ENCODE peak calls at places on chromosomes 2 and 18, in five cellular contexts. L, E, D, V and U are unnamed samples. For H3K27me3 and H3K4me1, the result is how much of the 10 kb centered on the place peaks cover.

GRCh38 chr18:39675358-39675757 is 2109.8 kb upstream of the CELF4 start:
- DNase-seq in D (no peak), L (no peak), E (no peak), V (no peak), U (no peak)

GRCh38 chr2:19747310-19748072 is 154.3 kb downstream of the TTC32 start:
- DNase-seq in E (no peak), L (no peak), D (no peak), V (no peak), U (peak)

GRCh38 chr2:40953341-40953740 is 501.5 kb upstream of the SLC8A1 start:
- DNase-seq in V (no peak), E (no peak), L (no peak), D (no peak), U (no peak)

GRCh38 chr2:27085670-27086089 is 892 bp upstream of the KHK start:
- DNase-seq in E (peak), L (peak), D (peak), V (peak), U (peak)

GRCh38 chr18:77068321-77068841 is 64.2 kb downstream of the MBP start:
- DNase-seq in L (no peak), V (no peak), E (no peak), D (no peak), U (no peak)

GRCh38 chr2:238308177-238308576 is 12.1 kb upstream of the TRAF3IP1 start:
- DNase-seq in D (no peak), V (no peak), L (no peak), E (no peak), U (no peak)

GRCh38 chr2:15259356-15259756 is 301.8 kb downstream of the NBAS start:
- DNase-seq in D (no peak), V (no peak), L (no peak), E (no peak), U (no peak)

GRCh38 chr18:58716046-58716766 is 44.9 kb downstream of the MALT1 start:
- DNase-seq in E (no peak), D (no peak), V (no peak), L (no peak), U (no peak)

GRCh38 chr2:71453404-71454220 is at the start of gene DYSF:
- DNase-seq in D (no peak), V (no peak), L (peak), E (peak), U (no peak)

GRCh38 chr2:65055427-65056214 is 595 bp upstream of the CEP68 start:
- DNase-seq in L (no peak), D (no peak), V (no peak), E (peak), U (no peak)

GRCh38 chr18:55821219-55821618 is 233.2 kb upstream of the TCF4 start:
- DNase-seq in D (no peak), V (no peak), E (no peak), L (no peak), U (no peak)

GRCh38 chr2:61793389-61793836 is 60.4 kb downstream of the FAM161A start:
- DNase-seq in E (peak), V (peak), D (peak), L (peak), U (peak)

GRCh38 chr2:240286596-240286995 is 146.1 kb upstream of the OTOS start:
- DNase-seq in L (peak), E (no peak), D (no peak), V (no peak), U (no peak)

GRCh38 chr18:2978626-2979025 is 34.3 kb downstream of the LPIN2 start:
- DNase-seq in E (no peak), V (no peak), D (no peak), L (no peak), U (no peak)

GRCh38 chr18:33821503-33821902 is 243.5 kb downstream of the ASXL3 start:
- DNase-seq in V (no peak), D (no peak), L (no peak), E (no peak), U (no peak)

GRCh38 chr2:219207884-219208740 is 1.5 kb downstream of the ZFAND2B start:
- DNase-seq in L (no peak), D (no peak), E (no peak), V (peak), U (peak)

GRCh38 chr2:179592167-179592936 is 269.1 kb downstream of the ZNF385B start:
- DNase-seq in D (no peak), L (no peak), E (no peak), V (no peak), U (no peak)

GRCh38 chr2:231360401-231360800 is 35.1 kb upstream of the B3GNT7 start:
- DNase-seq in E (peak), V (no peak), L (peak), D (no peak), U (no peak)

GRCh38 chr2:189521686-189522434 is 58.7 kb downstream of the SLC40A1 start:
- DNase-seq in E (no peak), D (no peak), L (no peak), V (no peak), U (no peak)

GRCh38 chr2:236054661-236055060 is 113.5 kb downstream of the GBX2 start:
- DNase-seq in E (no peak), L (no peak), V (no peak), D (no peak), U (no peak)

GRCh38 chr2:71614976-71615768 is 161.8 kb downstream of the DYSF start:
- DNase-seq in V (peak), E (peak), D (peak), L (peak), U (peak)

GRCh38 chr2:156329031-156329921 is 3.2 kb downstream of the NR4A2 start:
- DNase-seq in L (peak), E (no peak), V (no peak), D (no peak), U (no peak)

GRCh38 chr2:137380610-137381009 is 583.7 kb upstream of the HNMT start:
- DNase-seq in V (no peak), E (no peak), L (no peak), D (no peak), U (no peak)

GRCh38 chr2:222753251-222753824 is 81.9 kb downstream of the MOGAT1 start:
- DNase-seq in L (no peak), E (no peak), V (no peak), D (no peak), U (no peak)

GRCh38 chr2:173647681-173648350 is 293.1 kb downstream of the CDCA7 start:
- DNase-seq in D (peak), L (no peak), E (no peak), V (no peak), U (no peak)

GRCh38 chr18:28041366-28041765 is 135.6 kb downstream of the CDH2 start:
- DNase-seq in L (no peak), D (no peak), V (no peak), E (no peak), U (no peak)

GRCh38 chr2:236338495-236339184 is 74.4 kb upstream of the ASB18 start:
- DNase-seq in V (no peak), L (no peak), D (no peak), E (no peak), U (no peak)

GRCh38 chr18:13269599-13270011 is 51.0 kb downstream of the LDLRAD4 start:
- DNase-seq in L (no peak), D (no peak), E (no peak), V (no peak), U (no peak)

GRCh38 chr2:56687169-56687568 is 503.4 kb downstream of the CCDC85A start:
- DNase-seq in D (no peak), V (no peak), E (no peak), L (no peak), U (no peak)

GRCh38 chr18:53698907-53699306 is 525.6 kb downstream of the MBD2 start:
- DNase-seq in L (no peak), E (peak), D (peak), V (peak), U (no peak)

DNA sequence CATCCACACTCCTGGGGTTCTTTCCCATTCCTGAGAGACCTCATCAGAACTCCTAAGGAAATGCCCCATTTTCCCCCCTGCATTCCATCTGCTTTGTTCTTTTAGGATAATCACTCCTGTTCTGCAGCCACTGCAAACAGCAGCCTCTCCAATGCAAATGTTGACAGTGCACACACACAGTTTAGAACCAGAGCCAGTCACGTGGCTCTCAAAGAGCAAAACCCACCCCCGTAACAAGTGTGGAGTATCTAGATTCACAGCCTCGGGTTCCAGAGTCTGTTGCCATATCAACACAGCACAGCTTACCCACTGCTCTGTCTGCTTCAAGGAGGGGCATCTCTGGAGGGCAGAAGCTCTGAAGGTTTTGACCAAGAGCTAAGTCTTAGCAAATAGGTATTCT is 180.0 kb downstream of the NAPG start:
- DNase-seq in L (no peak), D (no peak), V (no peak), E (no peak), U (no peak)
- H3K27me3 ChIP-seq in L (under half), D (under half), V (under half), E (under half), U (under half)

DNA sequence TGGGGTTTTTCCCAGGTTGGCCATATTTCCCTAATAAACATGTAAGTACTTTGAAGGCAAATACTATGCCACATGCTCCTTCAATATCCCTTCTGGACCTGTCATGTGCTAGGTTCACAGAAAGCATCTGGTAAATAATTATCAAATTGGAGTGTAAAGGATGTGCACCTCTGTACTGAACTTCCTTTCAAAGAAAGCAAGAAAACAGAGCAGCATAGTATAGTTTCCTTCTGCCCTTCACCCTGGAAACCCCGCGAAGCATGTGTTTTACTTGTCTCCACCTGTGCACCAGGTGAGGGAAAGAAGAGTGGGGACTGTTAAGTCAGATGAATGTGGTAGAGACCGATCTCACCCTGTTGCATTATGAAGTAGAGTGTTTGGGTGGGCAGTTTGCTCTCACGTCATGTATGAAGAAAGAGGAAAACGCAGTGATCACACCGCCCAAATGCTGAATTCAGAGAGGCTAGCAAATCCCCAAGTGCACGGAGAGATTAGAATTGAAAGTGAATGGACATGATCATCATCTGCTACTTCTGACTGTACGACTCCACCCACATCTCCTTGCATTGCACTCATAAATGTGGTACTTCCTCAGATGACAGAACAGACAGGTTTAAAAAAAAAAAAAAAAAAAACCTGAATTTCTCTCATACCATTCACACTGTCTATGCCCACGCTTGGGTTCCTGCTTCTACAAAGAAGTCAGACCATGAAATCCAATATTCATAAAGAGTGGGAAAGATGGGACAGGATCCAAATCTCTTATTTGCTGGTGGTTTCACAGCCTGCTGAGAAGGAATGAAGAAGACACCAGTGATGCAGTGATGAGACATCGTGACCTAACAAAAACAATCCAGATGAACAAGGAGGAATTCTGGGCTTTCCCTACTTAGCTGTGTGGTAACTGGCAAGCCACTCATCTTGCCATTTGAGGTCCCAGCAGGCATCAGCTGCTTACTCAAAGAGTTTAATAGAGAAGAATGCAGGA is 448.6 kb downstream of the BCL11A start:
- DNase-seq in V (no peak), E (no peak), L (no peak), D (no peak), U (no peak)
- H3K4me3 ChIP-seq in V (no peak), E (no peak), L (no peak), D (no peak), U (no peak)

DNA sequence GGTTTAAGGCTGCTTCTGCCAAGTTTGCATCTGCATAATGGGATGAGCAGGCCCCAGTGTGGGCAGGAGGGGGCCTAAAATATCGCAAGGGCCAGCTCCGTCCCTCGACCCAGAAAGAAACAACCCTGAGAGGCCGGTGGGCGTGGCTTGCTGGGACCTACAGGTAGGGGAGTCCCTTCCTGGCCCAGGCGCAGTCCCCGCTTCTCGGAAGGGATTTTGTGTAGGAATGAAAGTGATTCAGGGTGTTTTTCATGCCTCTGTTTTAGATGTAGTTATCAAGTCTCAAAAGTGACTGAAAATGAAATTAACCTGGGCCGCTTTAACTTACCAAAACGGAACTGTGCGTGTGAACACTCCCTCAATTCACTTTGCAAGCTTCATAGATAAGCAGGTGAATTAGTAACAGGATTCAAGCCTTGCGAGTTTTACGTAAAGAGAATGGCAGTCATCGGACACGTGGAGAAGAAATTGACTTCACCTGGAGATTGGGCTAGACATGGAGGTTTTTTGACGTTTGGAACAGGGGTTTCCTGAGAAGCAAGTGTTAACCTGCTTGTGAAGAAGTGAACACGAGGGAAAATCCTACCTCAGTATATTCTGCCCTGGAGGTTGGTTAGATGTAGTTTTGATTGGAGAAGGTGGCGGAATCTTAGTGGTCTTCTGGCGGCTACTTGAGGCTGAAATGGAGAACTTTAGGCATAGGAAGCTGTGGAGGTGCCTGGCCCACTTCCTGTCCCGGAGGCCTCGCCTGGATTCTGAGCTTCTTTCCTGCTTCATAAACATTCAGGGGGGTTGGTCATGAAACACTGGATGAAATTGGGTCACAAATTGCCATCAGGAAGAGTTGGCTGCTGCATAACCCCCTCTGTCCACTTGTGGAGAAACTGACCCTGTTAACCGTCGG is 1.7 kb downstream of the NCK2 start:
- DNase-seq in E (peak), D (peak), L (no peak), V (peak), U (no peak)
- H3K4me1 ChIP-seq in E (half or more), D (under half), L (half or more), V (under half), U (under half)

GRCh38 chr2:104656496-104657310 is 197.2 kb upstream of the POU3F3 start:
- DNase-seq in E (no peak), L (no peak), D (no peak), V (no peak), U (no peak)
- H3K27me3 ChIP-seq in E (under half), L (half or more), D (under half), V (under half), U (under half)

DNA sequence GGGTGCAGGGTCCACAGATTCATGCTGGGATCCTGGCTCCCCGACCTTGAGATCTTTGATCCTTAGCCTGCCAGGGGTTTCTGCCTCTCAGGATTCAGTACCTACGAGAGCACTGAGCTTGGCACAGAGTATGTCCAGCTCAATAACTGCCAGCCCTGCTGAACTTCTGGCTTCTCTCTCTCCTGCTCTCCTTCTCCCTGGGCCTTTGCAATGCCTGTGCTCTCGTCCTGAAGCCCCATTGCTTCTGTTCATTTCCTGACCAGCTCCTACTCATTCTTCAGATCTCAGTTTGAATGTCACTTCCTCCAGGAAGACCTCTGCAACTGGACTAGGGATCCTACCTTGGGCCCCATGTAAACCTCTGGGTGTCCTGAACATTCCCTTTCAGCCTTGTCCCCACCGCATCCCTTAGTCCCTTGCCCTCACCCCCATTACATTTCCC is 113.8 kb upstream of the HAAO start:
- DNase-seq in E (no peak), V (no peak), L (no peak), D (no peak), U (no peak)
- H3K4me3 ChIP-seq in E (no peak), V (no peak), L (peak), D (no peak), U (no peak)

GRCh38 chr2:151826737-151827157 is 1.5 kb downstream of the ARL5A start:
- DNase-seq in V (no peak), L (no peak), D (no peak), E (no peak), U (no peak)
- H3K4me1 ChIP-seq in V (under half), L (half or more), D (under half), E (half or more), U (under half)